ENCODE peak calls at places on chromosomes 1 and 21, in nine cellular contexts. M is H1, I is pancreas, E is neuronal stem cell, K is fibroblast of lung, V is cardiac muscle cell, H is esophagus muscularis mucosa, L is heart left ventricle, A is aorta. P is an unnamed sample. For H3K36me3, the result is how much of the 10 kb centered on the place peaks cover.

GRCh38 chr1:43021547-43022474 is 63.1 kb upstream of the SLC2A1 start:
- DNase-seq in M (no peak), I (no peak), E (no peak), K (no peak), V (no peak), H (no peak), L (no peak), A (no peak), P (no peak)

GRCh38 chr1:162373541-162374375 is 2.9 kb downstream of the SPATA46 start:
- DNase-seq in M (no peak), I (no peak), E (no peak), K (no peak), V (no peak), H (no peak), L (no peak), A (no peak), P (no peak)

GRCh38 chr1:165610866-165611265 is 20.2 kb upstream of the MGST3 start:
- DNase-seq in M (no peak), I (no peak), E (no peak), K (no peak), V (no peak), H (no peak), L (no peak), A (no peak), P (no peak)

GRCh38 chr1:5983361-5984103 is 8.7 kb downstream of the NPHP4 start:
- DNase-seq in M (no peak), I (no peak), E (no peak), K (peak), V (no peak), H (no peak), L (no peak), A (no peak), P (no peak)

GRCh38 chr1:121408354-121408753 is 223.6 kb downstream of the SRGAP2C start:
- DNase-seq in M (no peak), I (no peak), E (no peak), K (no peak), V (no peak), H (no peak), L (no peak), A (no peak), P (no peak)

GRCh38 chr1:185681034-185681633 is 53.1 kb upstream of the HMCN1 start:
- DNase-seq in M (no peak), I (peak), E (peak), K (peak), V (peak), H (no peak), L (no peak), A (no peak), P (no peak)

GRCh38 chr1:25486602-25487001 is 55.9 kb downstream of the MACO1 start:
- DNase-seq in M (no peak), I (no peak), E (no peak), K (no peak), V (no peak), H (no peak), L (no peak), A (no peak), P (no peak)

GRCh38 chr1:76951185-76951584 is 83.9 kb downstream of the ST6GALNAC5 start:
- DNase-seq in M (no peak), I (no peak), E (no peak), K (no peak), V (no peak), H (no peak), L (no peak), A (no peak), P (no peak)

GRCh38 chr1:25871086-25871703 is 4.3 kb downstream of the PAQR7 start:
- DNase-seq in M (no peak), I (no peak), E (no peak), K (no peak), V (no peak), H (no peak), L (no peak), A (no peak), P (no peak)

GRCh38 chr1:110196917-110197782 is 13.0 kb upstream of the KCNC4 start:
- DNase-seq in M (peak), I (peak), E (no peak), K (peak), V (peak), H (no peak), L (no peak), A (no peak), P (no peak)

GRCh38 chr1:9249534-9250335 is 15.2 kb downstream of the H6PD start:
- DNase-seq in M (peak), I (peak), E (peak), K (peak), V (no peak), H (no peak), L (peak), A (peak), P (peak)

GRCh38 chr1:64212023-64212422 is 8.6 kb downstream of the UBE2U start:
- DNase-seq in M (no peak), I (no peak), E (no peak), K (peak), V (no peak), H (no peak), L (no peak), A (no peak), P (no peak)

GRCh38 chr21:37665230-37666024 is 250.8 kb downstream of the KCNJ6 start:
- DNase-seq in M (no peak), I (no peak), E (no peak), K (no peak), V (no peak), H (no peak), L (no peak), A (no peak), P (no peak)

GRCh38 chr1:192983349-192983980 is 75.7 kb downstream of the UCHL5 start:
- DNase-seq in M (no peak), I (no peak), E (no peak), K (no peak), V (no peak), H (no peak), L (no peak), A (no peak), P (no peak)

GRCh38 chr1:99469641-99470040 is 176.3 kb upstream of the PALMD start:
- DNase-seq in M (no peak), I (no peak), E (no peak), K (no peak), V (no peak), H (no peak), L (no peak), A (no peak), P (no peak)

GRCh38 chr21:36400719-36401118 is 15.5 kb downstream of the CHAF1B start:
- DNase-seq in M (no peak), I (no peak), E (no peak), K (no peak), V (no peak), H (no peak), L (no peak), A (peak), P (no peak)

GRCh38 chr1:222034790-222035189 is 292.9 kb upstream of the DUSP10 start:
- DNase-seq in M (no peak), I (no peak), E (no peak), K (peak), V (no peak), H (no peak), L (no peak), A (no peak), P (no peak)

GRCh38 chr1:59967141-59967697 is 40.6 kb upstream of the CYP2J2 start:
- DNase-seq in M (no peak), I (no peak), E (no peak), K (peak), V (peak), H (peak), L (no peak), A (no peak), P (no peak)

DNA sequence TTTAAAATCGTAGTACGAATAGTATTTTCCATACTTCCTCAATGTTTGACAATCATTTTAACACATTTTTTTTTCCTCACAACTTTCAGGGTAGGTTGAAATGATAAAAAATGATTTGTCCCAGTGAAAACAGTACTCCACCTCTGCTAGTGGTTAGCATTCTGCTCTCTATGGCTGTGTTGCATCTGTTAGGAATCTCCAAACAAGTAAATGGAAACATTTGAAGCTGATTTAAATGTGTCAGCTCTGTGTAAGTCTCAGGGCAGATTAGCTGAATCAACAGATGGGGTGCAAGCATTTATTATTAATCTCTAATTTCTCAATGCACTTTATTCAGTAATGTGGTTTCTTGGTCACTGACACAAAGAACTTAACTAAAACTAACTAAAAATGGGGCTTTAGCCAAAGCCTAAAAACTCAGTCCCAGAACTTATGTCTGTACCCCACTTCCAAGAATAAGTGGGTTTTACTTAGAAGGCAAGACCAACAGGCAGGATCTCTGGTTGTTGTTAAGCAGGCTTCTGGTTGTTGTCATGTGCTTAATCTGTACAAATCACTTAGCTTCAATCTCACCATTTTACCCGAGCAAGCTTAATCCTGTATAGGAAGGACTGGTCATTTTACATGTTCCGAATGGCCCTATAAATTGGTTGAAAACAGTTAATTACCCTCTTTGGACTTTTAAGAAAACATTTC is 67.8 kb downstream of the PRRX1 start:
- DNase-seq in M (no peak), I (no peak), E (no peak), K (no peak), V (no peak), H (no peak), L (no peak), A (no peak), P (no peak)
- H3K27ac ChIP-seq in M (no peak), I (no peak), E (no peak), K (peak), V (no peak), H (no peak), L (no peak), A (no peak), P (peak)

GRCh38 chr1:228393811-228394570 is 12.6 kb downstream of the TRIM11 start:
- DNase-seq in M (no peak), I (no peak), E (no peak), K (no peak), V (no peak), H (no peak), L (no peak), A (no peak), P (peak)
- H3K36me3 ChIP-seq in M (under half), I (under half), E (half or more), K (under half), V (under half), H (under half), L (half or more), A (under half), P (under half)

DNA sequence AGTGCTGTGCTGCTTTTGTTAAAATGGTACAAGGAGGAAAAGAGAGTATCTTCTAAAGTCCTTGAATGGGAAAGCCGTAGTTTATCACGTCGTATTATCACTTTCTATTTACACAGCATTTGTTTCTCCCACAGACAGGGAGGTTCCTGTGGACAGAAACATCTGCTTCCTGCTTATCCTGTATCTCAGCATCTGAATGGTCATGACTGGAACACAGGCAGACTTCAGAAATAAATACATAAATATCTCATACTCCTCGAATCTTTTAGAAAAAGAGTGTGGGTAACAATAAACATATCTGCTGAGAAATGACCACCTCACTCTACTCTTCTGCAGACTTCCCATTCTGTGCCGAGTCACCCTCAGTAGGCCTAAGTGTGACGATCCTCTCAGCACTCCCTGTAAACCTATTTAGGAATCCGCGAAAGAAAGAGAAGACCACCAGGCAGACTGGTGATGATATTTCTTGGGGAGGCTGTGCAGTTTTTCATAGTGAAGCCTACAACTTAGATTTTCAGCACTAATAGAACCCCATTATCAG is 393.5 kb downstream of the SMYD3 start:
- DNase-seq in M (no peak), I (no peak), E (no peak), K (no peak), V (no peak), H (no peak), L (no peak), A (no peak), P (no peak)
- H3K27ac ChIP-seq in M (no peak), I (no peak), E (no peak), K (no peak), V (no peak), H (no peak), L (no peak), A (no peak), P (no peak)

GRCh38 chr1:236541710-236542109 is 17.9 kb downstream of the LGALS8 start:
- DNase-seq in M (no peak), I (no peak), E (no peak), K (no peak), V (no peak), H (no peak), L (no peak), A (no peak), P (no peak)

GRCh38 chr1:236540813-236541465 is 17.2 kb downstream of the LGALS8 start:
- DNase-seq in M (no peak), I (no peak), E (no peak), K (no peak), V (no peak), H (no peak), L (no peak), A (no peak), P (no peak)

GRCh38 chr1:236545621-236546169 is 21.9 kb downstream of the LGALS8 start:
- DNase-seq in M (no peak), I (no peak), E (no peak), K (no peak), V (no peak), H (no peak), L (no peak), A (no peak), P (no peak)

GRCh38 chr1:236543065-236543669 is 19.4 kb downstream of the LGALS8 start:
- DNase-seq in M (peak), I (no peak), E (no peak), K (no peak), V (no peak), H (no peak), L (no peak), A (no peak), P (no peak)
- H3K36me3 ChIP-seq in M (under half), I (half or more), E (half or more), K (under half), V (under half), H (half or more), L (half or more), A (under half), P (half or more)

DNA sequence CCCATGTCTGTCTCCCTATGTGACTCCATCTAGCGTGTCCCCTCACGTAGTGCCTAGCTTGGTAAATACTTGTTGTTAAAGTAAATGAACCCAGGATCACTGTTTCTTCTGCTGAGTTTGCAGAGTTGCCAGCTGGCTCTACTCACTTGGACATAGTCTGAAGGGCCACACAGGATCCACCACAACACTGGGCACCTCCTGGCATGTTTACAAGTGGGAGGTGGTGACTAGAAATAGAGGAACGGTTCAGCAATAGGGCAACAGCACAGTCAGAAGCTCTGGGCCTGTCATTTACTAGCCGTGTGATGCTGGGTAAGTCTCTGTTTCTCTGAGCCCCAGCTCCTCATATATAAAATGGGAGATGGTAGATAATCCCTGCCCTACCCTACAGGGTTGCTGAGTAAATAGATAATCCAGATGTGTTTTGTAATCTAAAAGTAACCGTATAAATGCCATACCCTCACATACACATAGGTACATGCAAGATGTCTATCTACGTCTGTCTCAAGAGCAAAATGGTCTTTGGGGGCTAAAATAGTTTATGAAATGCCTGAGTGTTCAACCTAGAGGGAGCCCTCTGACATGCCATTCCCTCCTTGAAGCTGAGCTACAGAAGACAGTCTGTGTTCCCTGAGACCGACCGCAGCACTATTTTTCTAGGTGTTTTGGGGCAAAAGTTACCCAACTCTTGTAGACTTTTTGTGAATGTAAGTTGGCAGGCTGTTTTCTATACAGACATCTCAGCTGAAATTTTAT is 20.4 kb downstream of the RNF220 start:
- DNase-seq in M (no peak), I (no peak), E (no peak), K (no peak), V (no peak), H (no peak), L (no peak), A (no peak), P (no peak)
- H3K27ac ChIP-seq in M (no peak), I (no peak), E (no peak), K (no peak), V (no peak), H (no peak), L (no peak), A (no peak), P (no peak)

DNA sequence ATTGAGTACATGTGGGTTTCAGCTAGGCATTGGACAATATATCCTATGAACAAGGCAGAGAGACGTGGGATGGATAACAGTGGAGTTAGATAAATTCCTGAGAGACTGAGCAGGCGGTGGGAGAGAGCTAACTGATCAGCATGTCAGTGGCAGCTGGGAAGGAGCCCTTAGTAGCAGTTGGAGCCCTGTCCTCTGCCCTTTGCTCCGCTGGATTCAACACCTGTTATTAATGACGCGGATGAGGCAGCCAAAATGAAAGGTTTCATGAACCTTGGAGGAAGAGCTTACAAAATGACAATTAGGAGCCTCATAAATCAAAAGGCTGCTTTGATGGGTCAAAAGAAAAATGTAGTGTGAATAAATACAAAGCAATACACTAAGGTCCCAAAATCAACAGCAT is 16.1 kb downstream of the UBIAD1 start:
- DNase-seq in M (no peak), I (no peak), E (no peak), K (no peak), V (peak), H (no peak), L (no peak), A (no peak), P (no peak)
- H3K36me3 ChIP-seq in M (under half), I (under half), E (under half), K (under half), V (under half), H (under half), L (under half), A (under half), P (under half)

GRCh38 chr1:96688737-96689136 is 32.8 kb upstream of the PTBP2 start:
- DNase-seq in M (no peak), I (no peak), E (peak), K (no peak), V (no peak), H (no peak), L (no peak), A (no peak), P (no peak)
- H3K27ac ChIP-seq in M (no peak), I (no peak), E (no peak), K (no peak), V (no peak), H (no peak), L (no peak), A (no peak), P (no peak)

DNA sequence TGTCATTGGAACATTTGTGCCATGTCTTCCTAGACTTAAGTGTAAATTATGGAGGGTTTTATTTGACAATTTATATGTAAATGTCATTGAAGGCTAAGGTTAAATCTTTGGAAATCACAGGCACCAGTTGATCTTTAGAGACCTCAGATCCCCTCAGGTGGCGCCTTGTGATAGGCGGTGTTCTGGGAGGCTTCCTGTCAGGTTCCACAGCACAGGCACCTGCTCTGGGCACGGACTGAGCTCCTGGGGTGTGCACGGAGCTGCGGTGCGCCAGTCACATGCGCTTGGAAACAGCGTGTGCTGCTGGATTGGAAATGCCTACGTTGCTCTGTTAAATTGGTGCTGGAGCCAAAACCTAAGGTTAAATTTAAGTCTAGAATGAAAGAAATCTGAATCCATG is 12.1 kb downstream of the CD46 start:
- DNase-seq in M (no peak), I (no peak), E (no peak), K (no peak), V (no peak), H (no peak), L (no peak), A (no peak), P (no peak)
- H3K36me3 ChIP-seq in M (under half), I (under half), E (half or more), K (under half), V (half or more), H (half or more), L (half or more), A (under half), P (half or more)

GRCh38 chr1:55746710-55747109 is 531.5 kb upstream of the USP24 start:
- DNase-seq in M (no peak), I (no peak), E (no peak), K (no peak), V (no peak), H (no peak), L (no peak), A (no peak), P (no peak)
- H3K27ac ChIP-seq in M (no peak), I (no peak), E (no peak), K (no peak), V (no peak), H (no peak), L (no peak), A (no peak), P (no peak)

GRCh38 chr1:184059887-184060286 is 8.4 kb downstream of the TSEN15 start:
- DNase-seq in M (no peak), I (no peak), E (no peak), K (no peak), V (no peak), H (no peak), L (no peak), A (no peak), P (no peak)

GRCh38 chr1:184053881-184054280 is 2.4 kb downstream of the TSEN15 start:
- DNase-seq in M (no peak), I (no peak), E (no peak), K (no peak), V (no peak), H (no peak), L (no peak), A (no peak), P (no peak)

GRCh38 chr1:184052750-184053149 is 1.2 kb downstream of the TSEN15 start:
- DNase-seq in M (no peak), I (no peak), E (no peak), K (no peak), V (no peak), H (no peak), L (no peak), A (no peak), P (no peak)

GRCh38 chr1:184060316-184060715 is 8.8 kb downstream of the TSEN15 start:
- DNase-seq in M (no peak), I (no peak), E (no peak), K (peak), V (no peak), H (no peak), L (no peak), A (no peak), P (no peak)

DNA sequence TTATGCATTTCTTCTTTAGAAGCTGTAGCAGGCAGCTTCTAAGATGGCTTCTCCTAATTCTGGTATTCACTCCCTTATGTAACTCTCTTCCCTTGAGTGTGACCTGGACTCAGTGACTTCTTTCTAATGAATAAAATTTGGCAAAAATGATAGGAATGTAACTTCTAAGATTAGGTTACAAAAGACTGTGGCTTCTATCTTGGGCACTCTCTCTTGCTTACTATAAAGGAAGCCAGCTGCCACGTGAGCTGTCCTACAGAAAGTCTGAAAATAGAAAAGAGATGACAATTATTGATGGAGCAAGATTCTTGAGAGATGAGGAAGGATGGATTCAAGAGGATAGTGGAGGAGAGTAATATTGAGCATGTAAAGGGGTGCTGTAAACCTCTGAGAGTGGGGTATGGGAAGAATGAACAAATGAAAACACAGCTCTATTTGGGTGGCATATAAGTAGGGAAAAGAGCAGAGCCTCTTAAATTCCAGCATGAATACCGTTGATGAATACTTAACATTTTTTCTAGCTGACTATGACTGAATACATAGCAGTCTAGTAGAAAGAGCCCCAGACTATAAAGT is 5.5 kb downstream of the TSEN15 start:
- DNase-seq in M (no peak), I (no peak), E (no peak), K (peak), V (peak), H (no peak), L (no peak), A (no peak), P (no peak)
- H3K36me3 ChIP-seq in M (under half), I (under half), E (half or more), K (under half), V (under half), H (under half), L (under half), A (under half), P (under half)

P was measured in tibial artery.